ENCODE peak calls at places on chromosomes 2 and 18, in four cellular contexts. G is upper lobe of right lung; R is psoas muscle; F is CD8-positive, alpha-beta T cell. X is an unnamed sample. For H3K27me3, the result is how much of the 10 kb centered on the place peaks cover.

GRCh38 chr18:37430346-37431076 is 135.1 kb downstream of the CELF4 start:
- DNase-seq in G (no peak), R (no peak), F (no peak), X (no peak)

GRCh38 chr2:223027442-223027841 is 24.5 kb upstream of the KCNE4 start:
- DNase-seq in G (no peak), R (no peak), F (no peak), X (no peak)

GRCh38 chr2:154616659-154617058 is 81.8 kb upstream of the KCNJ3 start:
- DNase-seq in G (no peak), R (peak), F (no peak), X (no peak)

GRCh38 chr2:180508451-180508850 is 472.0 kb upstream of the UBE2E3 start:
- DNase-seq in G (no peak), R (no peak), F (no peak), X (no peak)

GRCh38 chr2:4221845-4222244 is 518.5 kb downstream of the DCDC2C start:
- DNase-seq in G (no peak), R (no peak), F (no peak), X (no peak)

GRCh38 chr2:241925821-241926441 is 56.4 kb downstream of the RTP5 start:
- DNase-seq in G (no peak), R (no peak), F (no peak), X (no peak)

GRCh38 chr2:54677476-54678265 is 45.8 kb upstream of the EML6 start:
- DNase-seq in G (no peak), R (no peak), F (no peak), X (no peak)

GRCh38 chr2:185219981-185220380 is 518.6 kb upstream of the FSIP2 start:
- DNase-seq in G (no peak), R (no peak), F (no peak), X (no peak)

GRCh38 chr2:109614715-109615636 is 812 bp downstream of the SOWAHC start:
- DNase-seq in G (peak), R (peak), F (no peak), X (no peak)

GRCh38 chr2:109612991-109613921 is 510 bp downstream of the SEPTIN10 start:
- DNase-seq in G (no peak), R (peak), F (no peak), X (no peak)

GRCh38 chr2:109613922-109614714 is at the start of the genes SEPTIN10 and SOWAHC:
- DNase-seq in G (peak), R (peak), F (peak), X (peak)

GRCh38 chr2:109616184-109616583 is 2.0 kb downstream of the SOWAHC start:
- DNase-seq in G (no peak), R (no peak), F (no peak), X (no peak)

DNA sequence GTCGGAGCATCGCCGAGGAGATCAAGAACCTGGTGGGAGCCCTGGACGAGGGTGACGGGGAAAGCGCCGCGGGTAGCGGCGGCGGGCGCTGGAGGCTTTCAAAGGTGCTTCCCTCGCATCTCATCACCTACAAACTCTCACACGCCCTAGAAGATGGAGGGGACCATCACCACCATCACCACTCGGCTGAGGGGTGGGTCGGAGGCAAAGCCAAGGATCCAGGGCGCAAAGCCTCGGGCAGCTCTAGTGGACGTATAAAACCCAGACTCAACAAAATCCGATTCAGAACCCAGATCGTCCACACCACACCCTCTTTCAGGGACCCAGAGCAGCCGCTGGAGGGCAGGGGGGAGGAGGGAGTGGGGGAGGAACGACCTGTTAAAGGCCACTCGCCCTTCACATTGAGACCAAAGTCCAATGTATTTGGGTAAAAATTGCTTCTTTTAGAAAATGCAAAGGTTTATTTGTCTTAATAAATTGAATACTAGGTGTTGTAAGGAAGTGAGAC is 1.5 kb downstream of the SOWAHC start:
- DNase-seq in G (no peak), R (no peak), F (no peak), X (no peak)
- H3K27ac ChIP-seq in G (no peak), R (no peak), F (no peak), X (no peak)

GRCh38 chr2:219325657-219326056 is 6.9 kb downstream of the RESP18 start:
- DNase-seq in G (no peak), R (no peak), F (no peak), X (no peak)
- H3K27me3 ChIP-seq in G (under half), R (under half), F (under half), X (under half)

DNA sequence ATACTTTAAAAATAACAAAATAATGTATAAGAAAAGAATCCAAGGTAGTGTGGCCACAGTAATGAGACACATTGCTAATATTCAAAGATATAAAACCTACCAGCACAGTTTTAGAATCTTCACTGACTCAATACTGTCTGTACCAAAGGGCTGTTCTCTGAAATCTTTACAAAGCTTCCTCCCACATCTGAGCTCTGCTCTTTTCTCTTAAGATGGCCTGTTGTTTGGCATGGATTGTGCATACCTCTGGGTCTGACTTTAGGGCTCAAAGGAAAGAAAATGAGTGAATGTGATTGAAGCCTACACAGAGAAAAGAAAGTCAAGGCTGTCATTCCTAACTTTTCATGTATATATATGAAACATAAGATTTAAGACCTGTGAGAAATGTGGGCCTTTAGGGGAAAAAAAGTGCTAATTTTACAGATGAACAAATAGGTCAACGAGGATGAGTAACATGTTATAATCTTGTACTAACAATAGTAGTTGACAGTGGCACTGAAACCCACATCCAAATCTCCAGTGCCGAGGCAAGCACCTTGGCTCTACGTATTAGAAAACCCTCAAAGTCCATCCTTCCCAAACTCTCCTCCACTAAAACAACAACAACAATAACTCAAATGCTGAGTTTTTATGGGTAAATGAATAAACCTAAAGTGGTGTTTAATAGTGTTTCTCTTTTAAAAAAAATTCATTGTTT is 114.2 kb downstream of the ZNF521 start:
- DNase-seq in G (no peak), R (no peak), F (no peak), X (no peak)
- H3K27ac ChIP-seq in G (no peak), R (peak), F (no peak), X (no peak)

DNA sequence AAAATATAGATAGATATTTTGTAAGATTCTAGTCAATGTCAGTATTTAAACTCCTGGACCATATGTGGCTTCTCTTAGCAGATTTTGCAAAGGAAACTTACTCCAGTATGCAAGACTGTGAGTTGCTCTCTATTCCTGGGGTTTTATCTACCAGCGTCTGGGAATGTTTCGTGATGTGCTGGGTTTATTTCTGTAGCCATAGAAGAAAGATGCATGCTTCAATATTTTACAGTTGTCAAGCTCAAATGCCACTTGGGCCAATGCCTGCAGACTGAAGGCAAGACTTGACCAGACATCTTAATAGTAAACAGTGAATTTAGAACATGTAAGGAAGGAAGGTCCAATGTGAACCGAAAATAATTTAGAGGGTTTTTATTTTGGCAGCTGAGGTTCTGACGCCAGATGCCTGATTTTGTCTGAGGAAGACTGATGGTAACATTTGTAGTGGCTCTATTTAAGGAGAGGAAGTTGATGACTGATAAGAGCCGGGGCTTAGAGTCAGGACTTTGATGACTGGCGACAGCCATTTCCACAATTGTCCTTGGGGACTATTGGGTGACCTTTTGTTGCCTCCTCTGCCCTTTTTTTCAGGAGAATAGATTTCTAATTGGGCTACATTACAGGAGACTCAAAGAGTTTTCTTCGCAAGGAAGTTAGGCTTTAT is 154.3 kb downstream of the RAPGEF4 start:
- DNase-seq in G (no peak), R (no peak), F (no peak), X (no peak)
- H3K27me3 ChIP-seq in G (under half), R (under half), F (under half), X (under half)

GRCh38 chr2:152134488-152135280 is 35.8 kb upstream of the CACNB4 start:
- DNase-seq in G (no peak), R (no peak), F (no peak), X (no peak)
- H3K27ac ChIP-seq in G (no peak), R (no peak), F (no peak), X (no peak)

DNA sequence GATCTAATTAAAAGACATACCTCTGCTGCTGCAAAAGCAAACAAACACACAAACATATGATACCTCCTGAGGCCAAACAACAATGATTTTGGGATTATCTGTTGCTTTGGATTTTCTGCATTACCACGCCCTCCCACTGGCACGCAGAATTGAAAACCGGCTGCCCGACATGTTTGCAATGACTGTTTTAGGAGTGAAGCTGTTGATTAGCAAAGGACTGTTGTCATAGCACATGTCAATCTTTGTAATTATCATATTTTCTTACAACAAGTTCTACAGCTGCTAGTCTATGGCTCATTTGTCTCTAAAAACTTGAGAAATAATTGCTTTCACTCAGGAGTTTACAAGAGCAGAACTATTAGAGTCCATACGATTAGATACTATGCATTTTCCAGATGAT is 94.4 kb upstream of the MEIS1 start:
- DNase-seq in G (no peak), R (no peak), F (no peak), X (no peak)
- H3K27me3 ChIP-seq in G (under half), R (under half), F (under half), X (under half)

GRCh38 chr2:186771395-186771794 is 77.5 kb downstream of the FAM171B start:
- DNase-seq in G (no peak), R (no peak), F (no peak), X (no peak)
- H3K27ac ChIP-seq in G (no peak), R (no peak), F (no peak), X (no peak)

DNA sequence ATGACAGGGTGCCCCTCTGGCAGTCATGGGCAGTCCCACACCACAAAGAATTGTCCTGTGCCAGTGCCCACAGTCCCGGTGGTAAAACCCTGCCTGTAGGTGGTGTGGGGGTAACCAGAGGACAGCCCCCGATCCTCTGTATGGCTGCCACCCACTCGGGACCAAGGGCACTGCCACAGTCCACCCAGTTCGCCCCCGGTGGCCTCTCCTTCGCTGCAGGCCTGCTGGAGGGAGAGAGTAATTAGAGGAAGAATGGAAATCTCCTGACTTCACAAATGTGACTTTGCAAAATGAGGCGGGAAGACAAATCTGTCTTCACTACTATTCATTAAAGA is 11.4 kb downstream of the GBX2 start:
- DNase-seq in G (no peak), R (no peak), F (no peak), X (no peak)
- H3K27me3 ChIP-seq in G (under half), R (under half), F (under half), X (under half)

DNA sequence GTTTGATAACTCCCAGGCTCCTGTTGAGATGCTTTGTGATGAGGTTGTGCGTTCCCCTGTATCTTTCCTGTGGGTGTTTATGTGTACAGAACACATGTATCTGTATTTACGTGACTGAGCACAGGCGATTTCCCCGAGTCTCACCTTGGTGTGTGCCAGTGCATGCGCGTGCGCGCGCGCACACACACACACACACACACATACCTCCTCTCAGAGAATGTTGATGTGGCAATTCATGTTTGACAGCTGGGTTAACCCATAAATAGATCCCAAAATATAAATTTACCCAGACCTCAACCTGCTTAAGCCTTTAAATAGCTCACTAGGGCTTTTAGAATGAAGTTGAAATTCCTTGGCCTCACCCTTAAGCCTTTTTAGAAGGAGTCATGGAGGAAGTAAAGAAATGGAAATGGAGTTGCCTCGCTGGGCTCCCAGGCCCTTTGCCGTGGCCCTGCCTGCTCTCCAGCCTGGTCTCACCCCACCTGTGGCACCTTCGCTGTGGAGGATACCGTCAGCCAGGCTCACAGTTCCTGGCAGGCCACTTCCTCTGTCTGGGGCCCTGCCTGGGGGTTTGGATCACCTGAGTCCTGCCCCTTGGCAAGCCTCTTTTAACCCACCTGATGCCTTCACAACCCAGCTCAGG is 20.3 kb downstream of the AGAP1 start:
- DNase-seq in G (no peak), R (no peak), F (no peak), X (no peak)
- H3K27ac ChIP-seq in G (no peak), R (peak), F (no peak), X (no peak)

DNA sequence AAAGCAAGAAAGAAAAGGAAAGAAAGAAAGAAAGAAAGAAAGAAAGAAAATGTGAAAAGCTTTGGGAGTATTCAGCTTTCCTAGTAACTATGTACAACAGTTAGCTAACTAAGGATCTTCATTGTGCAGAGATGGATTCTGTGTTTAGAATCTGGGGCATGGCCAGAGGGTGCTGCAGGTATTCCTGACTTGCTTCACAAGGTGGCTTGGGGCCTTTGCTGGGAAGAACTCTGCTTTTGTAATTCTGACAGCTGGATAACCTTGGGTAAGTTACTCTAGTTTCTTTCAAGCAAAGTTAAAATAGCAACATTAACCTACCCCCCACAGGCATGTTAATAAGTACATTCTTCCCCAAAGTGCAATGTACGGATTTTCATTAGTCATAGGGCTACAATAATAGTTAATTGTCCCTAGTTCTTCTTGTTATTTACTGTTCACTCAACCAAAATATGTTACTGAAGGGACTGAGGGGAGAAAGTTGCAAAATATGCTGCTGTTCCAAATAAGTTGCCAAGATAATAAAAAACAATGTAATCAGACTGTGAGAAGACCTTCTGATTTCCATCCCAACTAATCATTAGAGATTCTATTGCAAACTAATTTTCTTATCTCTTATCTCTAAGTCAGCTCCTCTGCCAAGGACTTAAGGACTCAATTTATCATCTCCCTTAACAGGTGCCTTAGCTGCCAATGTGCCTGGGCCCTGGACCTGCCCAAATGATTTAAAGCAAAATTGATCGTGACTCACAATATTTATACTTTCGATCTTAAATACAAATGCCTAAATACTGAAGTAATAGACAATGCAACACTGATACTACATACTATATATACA is 50.3 kb downstream of the SERPINB8 start:
- DNase-seq in G (no peak), R (no peak), F (no peak), X (no peak)
- H3K27me3 ChIP-seq in G (under half), R (under half), F (under half), X (under half)

X was measured in CD4-positive, alpha-beta T cell.